ENCODE peak calls at places on chromosome 14, in four cellular contexts. J is cardiac muscle cell, P is adrenal gland, Y is spleen. A is an unnamed sample.

GRCh38 chr14:101600336-101600890 is 39.1 kb downstream of the DIO3 start:
- DNase-seq in Y (peak; percentile 38), P (no peak), J (no peak), A (no peak)

GRCh38 chr14:101827286-101827685 is 65.8 kb downstream of the PPP2R5C start:
- DNase-seq in J (no peak), Y (no peak), P (no peak), A (no peak)

GRCh38 chr14:103031566-103031911 is 25.8 kb downstream of the CDC42BPB start:
- DNase-seq in J (no peak), P (no peak), Y (peak; percentile 27), A (no peak)

GRCh38 chr14:29759521-29760340 is 167.9 kb downstream of the PRKD1 start:
- DNase-seq in P (no peak), J (no peak), Y (no peak), A (no peak)

GRCh38 chr14:87264386-87264785 is 728.6 kb downstream of the GALC start:
- DNase-seq in P (no peak), Y (no peak), J (no peak), A (no peak)

GRCh38 chr14:53715390-53715730 is 241.3 kb downstream of the BMP4 start:
- DNase-seq in Y (no peak), J (peak; percentile 1), P (peak; percentile 10), A (no peak)

GRCh38 chr14:95482967-95483842 is 33.2 kb downstream of the SYNE3 start:
- DNase-seq in Y (no peak), P (peak; percentile 85), J (no peak), A (no peak)

GRCh38 chr14:103257211-103257962 is 76.7 kb upstream of the EIF5 start:
- DNase-seq in P (no peak), Y (no peak), J (no peak), A (no peak)

GRCh38 chr14:67428501-67429031 is 16.6 kb upstream of the PLEK2 start:
- DNase-seq in Y (no peak), J (peak; percentile 22), P (peak; percentile 50), A (no peak)

GRCh38 chr14:91258021-91258618 is 13.6 kb upstream of the GPR68 start:
- DNase-seq in P (peak; percentile 22), J (no peak), Y (no peak), A (peak; percentile 65)

GRCh38 chr14:51879170-51879569 is 18.8 kb downstream of the GNG2 start:
- DNase-seq in Y (no peak), P (no peak), J (no peak), A (no peak)

GRCh38 chr14:90808759-90809529 is 7.3 kb downstream of the TTC7B start:
- DNase-seq in P (no peak), J (no peak), Y (no peak), A (no peak)

GRCh38 chr14:65879218-65880009 is 466.9 kb downstream of the FUT8 start:
- DNase-seq in Y (no peak), P (no peak), J (no peak), A (no peak)

GRCh38 chr14:44271006-44271405 is 236.1 kb downstream of the FSCB start:
- DNase-seq in J (no peak), P (no peak), Y (no peak), A (no peak)

GRCh38 chr14:53458368-53458814 is 305.3 kb upstream of the DDHD1 start:
- DNase-seq in J (no peak), P (no peak), Y (no peak), A (no peak)

GRCh38 chr14:91570021-91570420 is 59.9 kb upstream of the PPP4R3A start:
- DNase-seq in Y (no peak), J (no peak), P (no peak), A (peak; percentile 60)

GRCh38 chr14:78316058-78316457 is 145.9 kb downstream of the NRXN3 start:
- DNase-seq in J (no peak), Y (no peak), P (no peak), A (peak; percentile 67)

GRCh38 chr14:87002831-87003230 is 990.2 kb downstream of the GALC start:
- DNase-seq in J (no peak), Y (no peak), P (no peak), A (no peak)

GRCh38 chr14:30291216-30291615 is 267.7 kb upstream of the G2E3 start:
- DNase-seq in J (no peak), Y (no peak), P (no peak), A (no peak)

GRCh38 chr14:59482471-59483331 is 1.5 kb downstream of the L3HYPDH start:
- DNase-seq in P (peak; percentile 72), J (peak; percentile 23), Y (no peak), A (no peak)

GRCh38 chr14:48983355-48983888 is 602.8 kb downstream of the RPS29 start:
- DNase-seq in P (peak; percentile 11), Y (no peak), J (peak; percentile 10), A (no peak)

GRCh38 chr14:64581363-64581762 is 31.6 kb downstream of the PPP1R36 start:
- DNase-seq in P (no peak), J (no peak), Y (no peak), A (no peak)

GRCh38 chr14:24692382-24693352 is 58.7 kb upstream of the GZMB start:
- DNase-seq in J (no peak), P (no peak), Y (no peak), A (no peak)

GRCh38 chr14:99125113-99125512 is 146.9 kb downstream of the BCL11B start:
- DNase-seq in Y (no peak), P (no peak), J (no peak), A (no peak)

GRCh38 chr14:28375295-28375694 is 391.3 kb upstream of the FOXG1 start:
- DNase-seq in J (peak; percentile 58), Y (no peak), P (no peak), A (peak; percentile 28)

GRCh38 chr14:85165091-85165490 is 364.9 kb upstream of the FLRT2 start:
- DNase-seq in Y (no peak), P (peak; percentile 19), J (no peak), A (no peak)

GRCh38 chr14:24853446-24853845 is 196.5 kb downstream of the STXBP6 start:
- DNase-seq in J (no peak), Y (no peak), P (no peak), A (no peak)

GRCh38 chr14:76091036-76091435 is 60.7 kb upstream of the GPATCH2L start:
- DNase-seq in P (no peak), Y (no peak), J (no peak), A (peak; percentile 85)
- H3K27ac ChIP-seq in P (no peak overlapping the region), Y (no peak overlapping the region), J (no peak overlapping the region), A (peak overlapping the region; percentile 21)

GRCh38 chr14:32011225-32011624 is 65.9 kb upstream of the ARHGAP5 start:
- DNase-seq in J (no peak), P (no peak), Y (no peak), A (no peak)

GRCh38 chr14:32012062-32012461 is 65.0 kb upstream of the ARHGAP5 start:
- DNase-seq in Y (no peak), J (no peak), P (no peak), A (no peak)

GRCh38 chr14:32012571-32012970 is 64.5 kb upstream of the ARHGAP5 start:
- DNase-seq in Y (no peak), J (no peak), P (no peak), A (no peak)

GRCh38 chr14:32014498-32014897 is 62.6 kb upstream of the ARHGAP5 start:
- DNase-seq in P (no peak), J (no peak), Y (no peak), A (no peak)

DNA sequence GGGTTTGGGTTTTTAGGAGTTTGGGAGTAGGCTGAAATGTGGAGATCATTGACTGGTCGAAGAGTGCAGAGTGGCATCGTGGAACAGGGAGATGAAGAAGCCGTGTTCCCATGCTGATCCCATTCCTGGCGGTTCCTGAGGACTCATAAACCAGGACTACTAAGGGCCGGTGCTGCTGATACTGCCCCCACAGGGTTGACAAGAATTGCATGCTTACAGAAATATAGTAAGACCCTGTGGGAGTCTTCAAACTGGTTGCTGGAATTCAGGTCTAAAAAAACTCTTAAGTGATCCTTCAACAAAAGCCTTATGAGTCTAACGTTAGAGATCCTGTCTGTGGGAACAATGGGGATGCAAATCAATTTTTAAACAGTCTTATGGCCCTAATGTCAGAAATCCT is 64.0 kb upstream of the ARHGAP5 start:
- DNase-seq in Y (no peak), J (peak; percentile 28), P (no peak), A (peak; percentile 24)
- TF ChIP-seq CTCF in Y (no peak), J (peak; percentile 8), P (no peak), A (peak; percentile 28)

GRCh38 chr14:74587363-74587707 is 24.7 kb downstream of the LTBP2 start:
- DNase-seq in Y (no peak), J (no peak), P (no peak), A (no peak)
- H3K27ac ChIP-seq in Y (no peak overlapping the region), J (no peak overlapping the region), P (no peak overlapping the region), A (peak overlapping the region; percentile 66)

GRCh38 chr14:72517736-72518135 is 376.2 kb downstream of the DPF3 start:
- DNase-seq in J (no peak), Y (no peak), P (no peak), A (no peak)

GRCh38 chr14:72516936-72517408 is 376.9 kb downstream of the DPF3 start:
- DNase-seq in Y (peak; percentile 81), P (peak; percentile 58), J (peak; percentile 67), A (peak; percentile 72)

GRCh38 chr14:72513994-72514659 is 379.8 kb downstream of the DPF3 start:
- DNase-seq in P (no peak), Y (no peak), J (peak; percentile 63), A (peak; percentile 11)

GRCh38 chr14:72514660-72515025 is 379.3 kb downstream of the DPF3 start:
- DNase-seq in J (no peak), P (no peak), Y (no peak), A (no peak)

GRCh38 chr14:72515779-72516770 is 377.8 kb downstream of the DPF3 start:
- DNase-seq in J (peak; percentile 47), P (no peak), Y (no peak), A (peak; percentile 80)
- TF ChIP-seq CTCF in J (no peak), P (no peak), Y (no peak), A (peak; percentile 52)

GRCh38 chr14:56198438-56198837 is 80.2 kb downstream of the PELI2 start:
- DNase-seq in Y (no peak), P (no peak), J (no peak), A (no peak)
- H3K27ac ChIP-seq in Y (no peak overlapping the region), P (no peak overlapping the region), J (no peak overlapping the region), A (no peak overlapping the region)

GRCh38 chr14:77314043-77314442 is 6.6 kb downstream of the POMT2 start:
- DNase-seq in P (peak; percentile 66), Y (no peak), J (no peak), A (no peak)
- TF ChIP-seq CTCF in P (no peak), Y (no peak), J (no peak), A (no peak)

GRCh38 chr14:96497087-96497486 is 5.1 kb upstream of the PAPOLA start:
- DNase-seq in Y (no peak), J (no peak), P (no peak), A (no peak)

GRCh38 chr14:96501746-96502620 is at the start of gene PAPOLA:
- DNase-seq in P (peak; percentile 95), J (peak; percentile 96), Y (peak; percentile 98), A (peak; percentile 96)

GRCh38 chr14:96501383-96501745 is 818 bp upstream of the PAPOLA start:
- DNase-seq in Y (no peak), J (no peak), P (no peak), A (no peak)

GRCh38 chr14:96494331-96494730 is 7.9 kb upstream of the PAPOLA start:
- DNase-seq in Y (no peak), J (no peak), P (no peak), A (no peak)

DNA sequence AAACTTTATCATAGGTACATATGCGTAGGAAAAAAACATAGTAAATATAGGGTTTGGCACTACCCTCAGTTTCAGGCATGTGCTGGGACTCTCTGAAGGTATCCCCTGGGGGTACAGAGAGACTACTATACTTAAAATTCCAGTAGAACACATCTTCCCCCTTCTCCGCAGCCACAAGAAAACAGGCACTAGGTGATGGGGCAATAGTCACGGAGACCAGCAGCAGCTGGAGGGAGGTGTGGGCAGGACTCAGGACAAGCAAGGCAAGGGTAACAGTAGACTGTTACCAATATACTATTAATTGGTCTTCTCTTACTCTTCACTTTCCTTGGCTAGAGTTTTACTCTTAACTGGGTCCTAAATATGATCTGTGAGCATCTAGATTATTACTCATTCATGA is 4.6 kb upstream of the PAPOLA start:
- DNase-seq in Y (no peak), J (no peak), P (no peak), A (no peak)
- H3K27ac ChIP-seq in Y (no peak overlapping the region), J (no peak overlapping the region), P (no peak overlapping the region), A (no peak overlapping the region)